ENCODE peak calls at places on chromosomes 7 and 10, in ten cellular contexts. M, V, U, J, L, I, N, X, R and A are unnamed samples.

GRCh38 chr10:34768261-34768971 is 46.7 kb downstream of the PARD3 start:
- DNase-seq in V (no peak), R (peak; percentile 74), J (peak; percentile 87), X (no peak), L (peak; percentile 36), U (no peak), I (no peak), N (no peak), M (peak; percentile 4), A (no peak)

GRCh38 chr10:49269523-49269922 is 29.4 kb upstream of the C10orf71 start:
- DNase-seq in R (no peak), J (no peak), N (no peak), U (no peak), I (no peak), L (no peak), M (no peak), X (no peak), V (no peak), A (no peak)

GRCh38 chr7:70893422-70893821 is 238.5 kb upstream of the GALNT17 start:
- DNase-seq in U (no peak), J (no peak), R (no peak), X (no peak), I (no peak), M (no peak), V (no peak), N (no peak), L (no peak), A (no peak)

GRCh38 chr10:42936580-42936979 is 140.3 kb upstream of the RET start:
- DNase-seq in V (no peak), U (no peak), R (no peak), L (no peak), J (no peak), N (no peak), M (no peak), I (no peak), X (no peak), A (no peak)

GRCh38 chr7:6234384-6234783 is 38.0 kb downstream of the CYTH3 start:
- DNase-seq in R (no peak), X (no peak), L (no peak), N (no peak), U (no peak), M (no peak), V (peak; percentile 19), J (no peak), I (no peak), A (no peak)

GRCh38 chr7:91876391-91877133 is 3.9 kb downstream of the MTERF1 start:
- DNase-seq in J (no peak), R (no peak), N (no peak), M (no peak), X (no peak), U (no peak), I (no peak), V (no peak), L (no peak), A (no peak)

GRCh38 chr7:73809454-73810090 is 21.2 kb upstream of the CLDN4 start:
- DNase-seq in L (no peak), X (no peak), U (no peak), V (no peak), M (no peak), N (no peak), I (no peak), J (peak; percentile 87), R (no peak), A (no peak)

GRCh38 chr7:80517177-80517804 is 5.4 kb upstream of the GNAT3 start:
- DNase-seq in M (no peak), V (no peak), J (no peak), L (no peak), U (no peak), R (no peak), X (no peak), N (no peak), I (no peak), A (no peak)

GRCh38 chr7:158265743-158266080 is 321.9 kb downstream of the PTPRN2 start:
- DNase-seq in L (no peak), U (no peak), J (no peak), M (no peak), I (no peak), V (no peak), R (no peak), N (no peak), X (no peak), A (no peak)

GRCh38 chr10:99685232-99686041 is 26.1 kb downstream of the ENTPD7 start:
- DNase-seq in M (no peak), I (no peak), L (peak; percentile 33), X (no peak), U (no peak), V (no peak), R (no peak), N (no peak), J (peak; percentile 34), A (no peak)

GRCh38 chr10:31836569-31837406 is 91.8 kb downstream of the ARHGAP12 start:
- DNase-seq in U (no peak), R (no peak), I (no peak), X (peak; percentile 39), M (no peak), L (peak; percentile 62), J (no peak), N (no peak), V (peak; percentile 19), A (peak; percentile 36)

GRCh38 chr10:110892602-110893001 is 20.9 kb downstream of the PDCD4 start:
- DNase-seq in U (no peak), V (no peak), L (no peak), M (no peak), R (no peak), I (no peak), N (no peak), X (no peak), J (no peak), A (no peak)

GRCh38 chr7:158258411-158259130 is 329.1 kb downstream of the PTPRN2 start:
- DNase-seq in J (no peak), I (no peak), X (no peak), U (no peak), M (no peak), V (no peak), R (no peak), L (no peak), N (no peak), A (no peak)

GRCh38 chr7:16223963-16224707 is 197.2 kb downstream of the CRPPA start:
- DNase-seq in I (no peak), X (no peak), J (no peak), N (no peak), U (no peak), L (no peak), V (peak; percentile 44), R (no peak), M (no peak), A (no peak)

GRCh38 chr10:119680668-119681070 is 29.5 kb downstream of the BAG3 start:
- DNase-seq in V (no peak), M (no peak), N (no peak), J (no peak), X (peak; percentile 97), U (no peak), I (no peak), R (no peak), L (no peak), A (no peak)

GRCh38 chr7:30595461-30596042 is 874 bp downstream of the GARS1 start:
- DNase-seq in V (no peak), J (peak; percentile 20), I (no peak), N (no peak), M (no peak), X (no peak), R (no peak), U (no peak), L (peak; percentile 11), A (no peak)

GRCh38 chr10:132104471-132105301 is 38.9 kb downstream of the JAKMIP3 start:
- DNase-seq in U (no peak), N (no peak), R (no peak), V (no peak), X (no peak), L (no peak), M (no peak), I (no peak), J (no peak), A (no peak)

GRCh38 chr7:115329006-115329405 is 407.1 kb downstream of the MDFIC start:
- DNase-seq in M (no peak), L (no peak), U (no peak), J (no peak), N (no peak), I (no peak), X (no peak), V (no peak), R (no peak), A (no peak)

GRCh38 chr7:48337012-48337621 is 165.9 kb downstream of the ABCA13 start:
- DNase-seq in V (no peak), U (peak; percentile 26), J (no peak), L (peak; percentile 26), X (peak; percentile 24), R (no peak), M (no peak), N (peak; percentile 6), I (no peak), A (peak; percentile 10)

GRCh38 chr10:63267414-63268138 is 134.4 kb downstream of the NRBF2 start:
- DNase-seq in I (no peak), L (peak; percentile 89), R (no peak), M (no peak), X (peak; percentile 76), N (no peak), J (peak; percentile 44), V (no peak), U (peak; percentile 66), A (peak; percentile 71)

GRCh38 chr7:22223841-22224240 is 133.1 kb downstream of the RAPGEF5 start:
- DNase-seq in V (no peak), U (no peak), J (no peak), M (no peak), L (no peak), X (no peak), R (no peak), I (no peak), N (no peak), A (no peak)

GRCh38 chr10:60728056-60728455 is 50.2 kb upstream of the CDK1 start:
- DNase-seq in M (no peak), X (peak; percentile 58), I (no peak), R (no peak), U (no peak), L (no peak), N (no peak), J (no peak), V (no peak), A (no peak)

GRCh38 chr7:81079736-81080135 is 160.9 kb upstream of the SEMA3C start:
- DNase-seq in J (no peak), V (no peak), I (no peak), N (no peak), U (no peak), M (no peak), R (no peak), L (peak; percentile 53), X (no peak), A (no peak)

GRCh38 chr10:101833466-101833865 is 10.1 kb downstream of the KCNIP2 start:
- DNase-seq in U (no peak), I (no peak), J (no peak), L (no peak), V (no peak), N (no peak), R (no peak), M (no peak), X (no peak), A (no peak)

GRCh38 chr10:14200645-14201534 is 129.8 kb downstream of the FRMD4A start:
- DNase-seq in J (peak; percentile 17), M (no peak), L (no peak), I (no peak), X (no peak), N (peak; percentile 41), R (peak; percentile 72), V (peak; percentile 37), U (no peak), A (no peak)

GRCh38 chr10:100046088-100046487 is 35.6 kb downstream of the CPN1 start:
- DNase-seq in X (peak; percentile 84), N (peak; percentile 96), M (peak; percentile 45), V (peak; percentile 91), J (peak; percentile 92), U (peak; percentile 55), R (peak; percentile 95), I (peak; percentile 53), L (peak; percentile 83), A (peak; percentile 50)

GRCh38 chr7:19215421-19215820 is 70.2 kb upstream of the FERD3L start:
- DNase-seq in M (no peak), I (no peak), J (no peak), R (no peak), U (no peak), X (peak; percentile 70), N (no peak), V (no peak), L (peak; percentile 93), A (no peak)